ENCODE peak calls at places on chromosomes 3 and 15, in four cellular contexts. T is NCI-H1417; W is Kasumi-1; V is activated CD8-positive, alpha-beta memory T cell treated with anti-CD3 and anti-CD28 coated beads for 24 hours. L is an unnamed sample.

GRCh38 chr3:27302891-27303290 is 66.3 kb downstream of the NEK10 start:
- DNase-seq in T (no peak), W (no peak), V (no peak), L (no peak)

GRCh38 chr15:55297315-55297714 is 7.7 kb upstream of the RAB27A start:
- DNase-seq in T (no peak), W (no peak), V (no peak), L (no peak)

GRCh38 chr15:74964794-74965193 is 8.2 kb upstream of the RPP25 start:
- DNase-seq in T (peak; percentile 12), W (no peak), V (no peak), L (no peak)

GRCh38 chr3:169846458-169847193 is 23.1 kb downstream of the LRRC31 start:
- DNase-seq in T (no peak), W (no peak), V (no peak), L (no peak)

GRCh38 chr15:71632571-71633195 is 177.7 kb upstream of the NR2E3 start:
- DNase-seq in T (no peak), W (no peak), V (no peak), L (no peak)

GRCh38 chr3:187798531-187799520 is 53.6 kb upstream of the BCL6 start:
- DNase-seq in T (no peak), W (no peak), V (no peak), L (no peak)

GRCh38 chr3:64621726-64622400 is 65.9 kb downstream of the ADAMTS9 start:
- DNase-seq in T (no peak), W (no peak), V (no peak), L (no peak)

GRCh38 chr3:50675179-50676030 is 678 bp downstream of the DOCK3 start:
- DNase-seq in T (peak; percentile 80), W (no peak), V (peak; percentile 85), L (peak; percentile 87)

GRCh38 chr15:66216806-66217205 is 36.7 kb downstream of the MEGF11 start:
- DNase-seq in T (no peak), W (no peak), V (no peak), L (no peak)